ENCODE peak calls at places on chromosomes 1 and 21, in five cellular contexts. One of them, this sample, is unnamed.

GRCh38 chr1:178609015-178609414 is 96.1 kb downstream of the TEX35 start:
- DNase-seq in tibial artery: no peak
- DNase-seq in cardiac fibroblast: peak; percentile 83
- DNase-seq in ovary: no peak
- DNase-seq in prostate gland: no peak
- DNase-seq in this sample: no peak

GRCh38 chr1:20073247-20073646 is 3.3 kb downstream of the PLA2G5 start:
- DNase-seq in tibial artery: no peak
- DNase-seq in cardiac fibroblast: no peak
- DNase-seq in ovary: no peak
- DNase-seq in prostate gland: no peak
- DNase-seq in this sample: no peak

GRCh38 chr1:218570456-218570855 is 225.3 kb downstream of the TGFB2 start:
- DNase-seq in tibial artery: no peak
- DNase-seq in cardiac fibroblast: no peak
- DNase-seq in ovary: no peak
- DNase-seq in prostate gland: no peak
- DNase-seq in this sample: no peak

GRCh38 chr1:100009458-100009857 is 39.7 kb downstream of the SLC35A3 start:
- DNase-seq in tibial artery: no peak
- DNase-seq in cardiac fibroblast: no peak
- DNase-seq in ovary: no peak
- DNase-seq in prostate gland: no peak
- DNase-seq in this sample: peak; percentile 36

GRCh38 chr1:29453502-29454240 is 217.3 kb downstream of the PTPRU start:
- DNase-seq in tibial artery: no peak
- DNase-seq in cardiac fibroblast: peak; percentile 80
- DNase-seq in ovary: no peak
- DNase-seq in prostate gland: no peak
- DNase-seq in this sample: peak; percentile 9

GRCh38 chr1:180168786-180169640 is 14.3 kb downstream of the QSOX1 start:
- DNase-seq in tibial artery: no peak
- DNase-seq in cardiac fibroblast: peak; percentile 52
- DNase-seq in ovary: no peak
- DNase-seq in prostate gland: peak; percentile 50
- DNase-seq in this sample: no peak

GRCh38 chr1:111730706-111731105 is 8.5 kb downstream of the INKA2 start:
- DNase-seq in tibial artery: no peak
- DNase-seq in cardiac fibroblast: no peak
- DNase-seq in ovary: no peak
- DNase-seq in prostate gland: no peak
- DNase-seq in this sample: no peak

GRCh38 chr1:163589735-163590134 is 268.0 kb downstream of the NUF2 start:
- DNase-seq in tibial artery: no peak
- DNase-seq in cardiac fibroblast: no peak
- DNase-seq in ovary: no peak
- DNase-seq in prostate gland: no peak
- DNase-seq in this sample: no peak

GRCh38 chr1:173190101-173190895 is 16.8 kb downstream of the TNFSF4 start:
- DNase-seq in tibial artery: peak; percentile 90
- DNase-seq in cardiac fibroblast: peak; percentile 89
- DNase-seq in ovary: peak; percentile 39
- DNase-seq in prostate gland: peak; percentile 95
- DNase-seq in this sample: peak; percentile 100

GRCh38 chr1:145782166-145783099 is 41.5 kb downstream of the RNF115 start:
- DNase-seq in tibial artery: no peak
- DNase-seq in cardiac fibroblast: peak; percentile 81
- DNase-seq in ovary: no peak
- DNase-seq in prostate gland: no peak
- DNase-seq in this sample: peak; percentile 98

GRCh38 chr1:204456826-204457361 is 37.7 kb downstream of the PIK3C2B start:
- DNase-seq in tibial artery: no peak
- DNase-seq in cardiac fibroblast: no peak
- DNase-seq in ovary: no peak
- DNase-seq in prostate gland: no peak
- DNase-seq in this sample: no peak

GRCh38 chr1:1906185-1907097 is 8.6 kb upstream of the CALML6 start:
- DNase-seq in tibial artery: peak; percentile 84
- DNase-seq in cardiac fibroblast: peak; percentile 85
- DNase-seq in ovary: peak; percentile 80
- DNase-seq in prostate gland: peak; percentile 80
- DNase-seq in this sample: no peak

GRCh38 chr1:24643362-24644346 is 552 bp downstream of the SRRM1 start:
- DNase-seq in tibial artery: no peak
- DNase-seq in cardiac fibroblast: no peak
- DNase-seq in ovary: no peak
- DNase-seq in prostate gland: peak; percentile 10
- DNase-seq in this sample: no peak

GRCh38 chr1:223628233-223628632 is 37.3 kb downstream of the CAPN8 start:
- DNase-seq in tibial artery: no peak
- DNase-seq in cardiac fibroblast: peak; percentile 27
- DNase-seq in ovary: peak; percentile 32
- DNase-seq in prostate gland: peak; percentile 10
- DNase-seq in this sample: no peak

GRCh38 chr1:116224111-116224510 is 112.9 kb downstream of the MAB21L3 start:
- DNase-seq in tibial artery: no peak
- DNase-seq in cardiac fibroblast: no peak
- DNase-seq in ovary: no peak
- DNase-seq in prostate gland: no peak
- DNase-seq in this sample: no peak

GRCh38 chr1:213417225-213417820 is 366.3 kb downstream of the RPS6KC1 start:
- DNase-seq in tibial artery: no peak
- DNase-seq in cardiac fibroblast: no peak
- DNase-seq in ovary: no peak
- DNase-seq in prostate gland: no peak
- DNase-seq in this sample: no peak

GRCh38 chr1:234963180-234963903 is 165.3 kb downstream of the TOMM20 start:
- DNase-seq in tibial artery: peak; percentile 85
- DNase-seq in cardiac fibroblast: peak; percentile 82
- DNase-seq in ovary: no peak
- DNase-seq in prostate gland: peak; percentile 55
- DNase-seq in this sample: no peak

GRCh38 chr1:182952677-182953444 is at the start of gene SHCBP1L:
- DNase-seq in tibial artery: no peak
- DNase-seq in cardiac fibroblast: no peak
- DNase-seq in ovary: no peak
- DNase-seq in prostate gland: no peak
- DNase-seq in this sample: no peak

GRCh38 chr1:65104854-65105540 is 43.0 kb upstream of the AK4 start:
- DNase-seq in tibial artery: no peak
- DNase-seq in cardiac fibroblast: no peak
- DNase-seq in ovary: no peak
- DNase-seq in prostate gland: no peak
- DNase-seq in this sample: no peak

GRCh38 chr1:234102591-234102990 is 198.1 kb downstream of the SLC35F3 start:
- DNase-seq in tibial artery: no peak
- DNase-seq in cardiac fibroblast: no peak
- DNase-seq in ovary: no peak
- DNase-seq in prostate gland: no peak
- DNase-seq in this sample: no peak

GRCh38 chr21:38356898-38357297 is 100.1 kb downstream of the KCNJ15 start:
- DNase-seq in tibial artery: no peak
- DNase-seq in cardiac fibroblast: no peak
- DNase-seq in ovary: no peak
- DNase-seq in prostate gland: no peak
- DNase-seq in this sample: no peak

GRCh38 chr1:119007343-119007671 is 19.2 kb upstream of the TBX15 start:
- DNase-seq in tibial artery: no peak
- DNase-seq in cardiac fibroblast: no peak
- DNase-seq in ovary: no peak
- DNase-seq in prostate gland: no peak
- DNase-seq in this sample: no peak

GRCh38 chr1:84355556-84355955 is 42.7 kb upstream of the DNASE2B start:
- DNase-seq in tibial artery: no peak
- DNase-seq in cardiac fibroblast: no peak
- DNase-seq in ovary: no peak
- DNase-seq in prostate gland: no peak
- DNase-seq in this sample: no peak

GRCh38 chr1:207868252-207868768 is 42.6 kb downstream of the CD34 start:
- DNase-seq in tibial artery: peak; percentile 53
- DNase-seq in cardiac fibroblast: peak; percentile 51
- DNase-seq in ovary: peak; percentile 71
- DNase-seq in prostate gland: peak; percentile 79
- DNase-seq in this sample: no peak

GRCh38 chr1:75136158-75136815 is 2.1 kb downstream of the LHX8 start:
- DNase-seq in tibial artery: no peak
- DNase-seq in cardiac fibroblast: no peak
- DNase-seq in ovary: no peak
- DNase-seq in prostate gland: no peak
- DNase-seq in this sample: no peak

GRCh38 chr21:43775795-43776430 is at the start of gene CSTB:
- DNase-seq in tibial artery: peak; percentile 83
- DNase-seq in cardiac fibroblast: peak; percentile 71
- DNase-seq in ovary: peak; percentile 85
- DNase-seq in prostate gland: peak; percentile 79
- DNase-seq in this sample: no peak

GRCh38 chr1:51331206-51332100 is 1.1 kb upstream of the TTC39A start:
- DNase-seq in tibial artery: no peak
- DNase-seq in cardiac fibroblast: peak; percentile 29
- DNase-seq in ovary: no peak
- DNase-seq in prostate gland: peak; percentile 49
- DNase-seq in this sample: peak; percentile 52

GRCh38 chr1:210757677-210758076 is 376.3 kb downstream of the KCNH1 start:
- DNase-seq in tibial artery: no peak
- DNase-seq in cardiac fibroblast: no peak
- DNase-seq in ovary: no peak
- DNase-seq in prostate gland: no peak
- DNase-seq in this sample: no peak

GRCh38 chr1:6975371-6975770 is 190.1 kb downstream of the CAMTA1 start:
- DNase-seq in tibial artery: peak; percentile 7
- DNase-seq in cardiac fibroblast: no peak
- DNase-seq in ovary: no peak
- DNase-seq in prostate gland: no peak
- DNase-seq in this sample: no peak

GRCh38 chr1:203704120-203704519 is 60.9 kb upstream of the LAX1 start:
- DNase-seq in tibial artery: no peak
- DNase-seq in cardiac fibroblast: no peak
- DNase-seq in ovary: no peak
- DNase-seq in prostate gland: no peak
- DNase-seq in this sample: no peak

GRCh38 chr1:217135569-217135915 is 412.3 kb upstream of the ESRRG start:
- DNase-seq in tibial artery: no peak
- DNase-seq in cardiac fibroblast: peak; percentile 11
- DNase-seq in ovary: no peak
- DNase-seq in prostate gland: no peak
- DNase-seq in this sample: no peak

GRCh38 chr1:217134857-217135568 is 411.8 kb upstream of the ESRRG start:
- DNase-seq in tibial artery: no peak
- DNase-seq in cardiac fibroblast: no peak
- DNase-seq in ovary: no peak
- DNase-seq in prostate gland: no peak
- DNase-seq in this sample: no peak

GRCh38 chr1:217135987-217136894 is 413.0 kb upstream of the ESRRG start:
- DNase-seq in tibial artery: no peak
- DNase-seq in cardiac fibroblast: no peak
- DNase-seq in ovary: no peak
- DNase-seq in prostate gland: no peak
- DNase-seq in this sample: no peak

GRCh38 chr1:217133092-217133491 is 409.9 kb upstream of the ESRRG start:
- DNase-seq in tibial artery: no peak
- DNase-seq in cardiac fibroblast: no peak
- DNase-seq in ovary: no peak
- DNase-seq in prostate gland: no peak
- DNase-seq in this sample: no peak

GRCh38 chr1:217133958-217134856 is 411.0 kb upstream of the ESRRG start:
- DNase-seq in tibial artery: no peak
- DNase-seq in cardiac fibroblast: peak; percentile 11
- DNase-seq in ovary: no peak
- DNase-seq in prostate gland: no peak
- DNase-seq in this sample: no peak
- H3K4me3 ChIP-seq in tibial artery: no peak overlapping the region
- H3K4me3 ChIP-seq in cardiac fibroblast: peak overlapping the region; percentile 38
- H3K4me3 ChIP-seq in ovary: no peak overlapping the region
- H3K4me3 ChIP-seq in prostate gland: peak overlapping the region; percentile 35
- H3K4me3 ChIP-seq in this sample: peak overlapping the region; percentile 65

GRCh38 chr1:152160553-152160952 is 1.5 kb upstream of the RPTN start:
- DNase-seq in tibial artery: no peak
- DNase-seq in cardiac fibroblast: no peak
- DNase-seq in ovary: no peak
- DNase-seq in prostate gland: no peak
- DNase-seq in this sample: no peak

GRCh38 chr1:152165291-152166077 is 6.5 kb upstream of the RPTN start:
- DNase-seq in tibial artery: no peak
- DNase-seq in cardiac fibroblast: no peak
- DNase-seq in ovary: no peak
- DNase-seq in prostate gland: no peak
- DNase-seq in this sample: no peak

GRCh38 chr1:152164542-152165136 is 5.6 kb upstream of the RPTN start:
- DNase-seq in tibial artery: no peak
- DNase-seq in cardiac fibroblast: no peak
- DNase-seq in ovary: no peak
- DNase-seq in prostate gland: no peak
- DNase-seq in this sample: no peak

GRCh38 chr1:152159144-152159543 is at the start of gene RPTN:
- DNase-seq in tibial artery: no peak
- DNase-seq in cardiac fibroblast: no peak
- DNase-seq in ovary: no peak
- DNase-seq in prostate gland: no peak
- DNase-seq in this sample: no peak

GRCh38 chr1:152162826-152163463 is 3.9 kb upstream of the RPTN start:
- DNase-seq in tibial artery: no peak
- DNase-seq in cardiac fibroblast: peak; percentile 68
- DNase-seq in ovary: no peak
- DNase-seq in prostate gland: no peak
- DNase-seq in this sample: peak; percentile 93
- TF ChIP-seq CTCF in tibial artery: no peak
- TF ChIP-seq CTCF in cardiac fibroblast: peak; percentile 23
- TF ChIP-seq CTCF in ovary: no peak
- TF ChIP-seq CTCF in prostate gland: no peak
- TF ChIP-seq CTCF in this sample: no peak

GRCh38 chr1:161069201-161069685 is 448 bp downstream of the ARHGAP30 start:
- DNase-seq in tibial artery: no peak
- DNase-seq in cardiac fibroblast: no peak
- DNase-seq in ovary: no peak
- DNase-seq in prostate gland: no peak
- DNase-seq in this sample: no peak
- H3K4me3 ChIP-seq in tibial artery: peak overlapping the region; percentile 34
- H3K4me3 ChIP-seq in cardiac fibroblast: no peak overlapping the region
- H3K4me3 ChIP-seq in ovary: no peak overlapping the region
- H3K4me3 ChIP-seq in prostate gland: peak overlapping the region; percentile 5
- H3K4me3 ChIP-seq in this sample: no peak overlapping the region

GRCh38 chr21:21003701-21004100 is 5.5 kb downstream of the NCAM2 start:
- DNase-seq in tibial artery: no peak
- DNase-seq in cardiac fibroblast: peak; percentile 47
- DNase-seq in ovary: no peak
- DNase-seq in prostate gland: no peak
- DNase-seq in this sample: no peak
- TF ChIP-seq CTCF in tibial artery: no peak
- TF ChIP-seq CTCF in cardiac fibroblast: peak; percentile 31
- TF ChIP-seq CTCF in ovary: no peak
- TF ChIP-seq CTCF in prostate gland: no peak
- TF ChIP-seq CTCF in this sample: peak; percentile 56

GRCh38 chr1:81799939-81800740 is 594 bp upstream of the ADGRL2 start:
- DNase-seq in tibial artery: peak; percentile 50
- DNase-seq in cardiac fibroblast: peak; percentile 86
- DNase-seq in ovary: peak; percentile 79
- DNase-seq in prostate gland: peak; percentile 64
- DNase-seq in this sample: no peak
- H3K4me3 ChIP-seq in tibial artery: peak overlapping the region; percentile 93
- H3K4me3 ChIP-seq in cardiac fibroblast: peak overlapping the region; percentile 74
- H3K4me3 ChIP-seq in ovary: peak overlapping the region; percentile 49
- H3K4me3 ChIP-seq in prostate gland: peak overlapping the region; percentile 68
- H3K4me3 ChIP-seq in this sample: peak overlapping the region; percentile 92